ENCODE peak calls at places on chromosome 7, in eight cellular contexts. U is endothelial cell of umbilical vein, C is GM23338, H is HepG2, F is HCT116, D is H1, K is K562, G is GM12878. N is an unnamed sample.

GRCh38 chr7:117597755-117598154 is 117.9 kb downstream of the CFTR start:
- DNase-seq in U (no peak), C (no peak), H (no peak), F (no peak), D (no peak), K (no peak), G (no peak), N (no peak)

GRCh38 chr7:46015107-46015868 is 94.2 kb upstream of the IGFBP3 start:
- DNase-seq in U (no peak), C (peak; percentile 92), H (peak; percentile 14), F (no peak), D (peak; percentile 79), K (no peak), G (no peak), N (peak; percentile 5)

GRCh38 chr7:131010714-131011436 is 276.9 kb upstream of the KLF14 start:
- DNase-seq in U (no peak), C (no peak), H (no peak), F (no peak), D (no peak), K (no peak), G (no peak), N (no peak)

GRCh38 chr7:54814401-54814800 is 55.4 kb upstream of the SEC61G start:
- DNase-seq in U (no peak), C (no peak), H (no peak), F (no peak), D (no peak), K (no peak), G (no peak), N (no peak)

GRCh38 chr7:27179503-27180430 is 5.3 kb downstream of the HOXA11 start:
- DNase-seq in U (peak; percentile 90), C (peak; percentile 89), H (peak; percentile 41), F (no peak), D (peak; percentile 93), K (peak; percentile 85), G (no peak), N (no peak)

GRCh38 chr7:36209814-36210183 is 56.7 kb downstream of the EEPD1 start:
- DNase-seq in U (no peak), C (no peak), H (no peak), F (no peak), D (no peak), K (no peak), G (no peak), N (no peak)

GRCh38 chr7:6252310-6252709 is 20.1 kb downstream of the CYTH3 start:
- DNase-seq in U (peak; percentile 80), C (no peak), H (no peak), F (no peak), D (no peak), K (no peak), G (no peak), N (no peak)

GRCh38 chr7:593324-594115 is 73.9 kb upstream of the PDGFA start:
- DNase-seq in U (no peak), C (no peak), H (no peak), F (no peak), D (no peak), K (no peak), G (peak; percentile 47), N (no peak)

GRCh38 chr7:111126987-111127386 is 36.1 kb downstream of the LRRN3 start:
- DNase-seq in U (peak; percentile 9), C (no peak), H (no peak), F (no peak), D (no peak), K (no peak), G (no peak), N (no peak)

GRCh38 chr7:102063736-102064135 is 222.9 kb upstream of the SH2B2 start:
- DNase-seq in U (no peak), C (peak; percentile 82), H (no peak), F (peak; percentile 80), D (peak; percentile 76), K (peak; percentile 69), G (no peak), N (no peak)

GRCh38 chr7:85322252-85322651 is 135.4 kb upstream of the SEMA3D start:
- DNase-seq in U (no peak), C (no peak), H (no peak), F (no peak), D (no peak), K (no peak), G (no peak), N (no peak)

GRCh38 chr7:43385856-43386255 is 197.1 kb upstream of the STK17A start:
- DNase-seq in U (no peak), C (no peak), H (no peak), F (no peak), D (no peak), K (no peak), G (no peak), N (no peak)

GRCh38 chr7:42869131-42870020 is 42.5 kb downstream of the C7orf25 start:
- DNase-seq in U (no peak), C (no peak), H (no peak), F (peak; percentile 10), D (no peak), K (peak; percentile 19), G (peak; percentile 78), N (no peak)

GRCh38 chr7:128347573-128348147 is 4.0 kb upstream of the RBM28 start:
- DNase-seq in U (peak; percentile 56), C (peak; percentile 74), H (peak; percentile 50), F (peak; percentile 18), D (peak; percentile 61), K (peak; percentile 64), G (no peak), N (no peak)

GRCh38 chr7:37916017-37916672 is 472 bp downstream of the SFRP4 start:
- DNase-seq in U (peak; percentile 3), C (peak; percentile 62), H (no peak), F (no peak), D (peak; percentile 76), K (no peak), G (no peak), N (no peak)
- TF ChIP-seq EZH2 in U (peak; percentile 76), C (no peak), H (no peak), F (no peak), D (peak; percentile 80), K (no peak), G (no peak), N (no peak)

DNA sequence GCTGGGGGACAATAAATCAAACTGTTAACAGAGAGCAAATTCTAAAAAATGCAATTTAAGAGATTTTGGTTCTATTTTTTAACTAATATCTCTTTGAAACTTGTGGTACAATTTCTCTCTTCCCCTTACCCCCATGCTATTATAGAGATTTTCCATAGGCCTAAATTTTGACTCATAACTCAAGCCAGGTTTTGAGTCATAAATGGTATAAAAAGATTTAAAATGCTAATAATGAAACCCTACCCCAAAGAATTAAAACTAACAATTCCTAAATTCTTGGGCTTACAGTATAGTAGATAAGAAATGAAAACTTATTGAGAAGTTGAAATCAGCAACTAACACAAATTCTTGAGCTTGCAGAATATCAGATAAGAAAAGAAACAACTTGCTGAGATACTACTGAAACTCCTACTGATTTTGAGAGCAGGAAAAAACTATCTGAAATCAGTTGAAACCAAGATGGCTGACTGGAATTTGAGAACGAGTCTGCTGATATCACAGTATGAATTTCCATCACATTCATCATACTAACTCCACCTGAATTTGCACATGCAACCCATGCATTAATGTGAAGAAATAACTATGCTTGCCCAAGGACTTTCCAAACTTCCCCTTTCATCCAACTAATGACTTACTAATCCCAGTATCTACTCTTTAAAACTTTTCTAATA is 36.4 kb downstream of the POT1 start:
- DNase-seq in U (no peak), C (no peak), H (no peak), F (no peak), D (no peak), K (no peak), G (no peak), N (no peak)
- TF ChIP-seq POLR2AphosphoS5 in U (no peak), C (no peak), H (no peak), F (no peak), D (no peak), K (no peak), G (no peak), N (no peak)

DNA sequence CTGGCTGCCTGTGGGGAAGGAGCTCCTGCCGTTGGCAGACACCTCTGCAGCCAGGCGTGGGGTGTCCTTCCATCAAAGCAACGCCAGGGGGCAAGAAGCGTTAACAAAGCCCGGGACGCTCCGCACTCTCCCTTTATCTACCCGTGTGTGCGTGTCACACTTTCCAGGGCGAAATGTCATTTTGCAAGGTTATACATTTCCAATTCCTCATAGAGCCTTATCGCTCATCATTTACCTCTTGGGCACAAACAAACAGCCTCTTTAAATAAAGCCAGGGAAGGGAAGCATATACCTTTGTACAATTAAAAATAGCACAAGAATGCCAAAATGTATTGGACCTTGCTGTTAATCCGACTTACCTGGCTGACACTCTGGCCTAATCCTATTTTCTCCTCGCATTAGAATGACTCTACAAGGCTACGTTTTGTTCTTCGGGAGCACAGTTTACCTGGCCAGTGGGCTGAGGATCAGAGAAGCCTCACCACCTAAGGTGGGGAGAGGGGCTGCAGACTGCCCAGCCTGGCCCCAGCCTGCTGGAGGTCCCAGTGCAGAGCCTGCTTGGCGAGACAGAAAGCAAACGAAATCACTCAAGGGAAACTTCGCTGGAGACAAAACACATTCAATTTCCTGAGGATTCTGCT is 77.6 kb upstream of the EN2 start:
- DNase-seq in U (peak; percentile 62), C (peak; percentile 93), H (peak; percentile 59), F (peak; percentile 62), D (peak; percentile 81), K (peak; percentile 97), G (no peak), N (no peak)
- TF ChIP-seq EZH2 in U (peak; percentile 20), C (peak; percentile 91), H (peak; percentile 59), F (no peak), D (peak; percentile 18), K (peak; percentile 64), G (no peak), N (no peak)

GRCh38 chr7:155533827-155534690 is 12.3 kb downstream of the CNPY1 start:
- DNase-seq in U (peak; percentile 20), C (peak; percentile 89), H (peak; percentile 16), F (no peak), D (peak; percentile 89), K (peak; percentile 91), G (no peak), N (no peak)

GRCh38 chr7:155532792-155533119 is 13.6 kb downstream of the CNPY1 start:
- DNase-seq in U (no peak), C (no peak), H (no peak), F (no peak), D (no peak), K (no peak), G (no peak), N (no peak)

GRCh38 chr7:155534691-155535090 is 11.7 kb downstream of the CNPY1 start:
- DNase-seq in U (no peak), C (no peak), H (no peak), F (no peak), D (no peak), K (no peak), G (no peak), N (no peak)

GRCh38 chr7:155531686-155532085 is 14.7 kb downstream of the CNPY1 start:
- DNase-seq in U (no peak), C (no peak), H (peak; percentile 39), F (no peak), D (no peak), K (no peak), G (no peak), N (no peak)

DNA sequence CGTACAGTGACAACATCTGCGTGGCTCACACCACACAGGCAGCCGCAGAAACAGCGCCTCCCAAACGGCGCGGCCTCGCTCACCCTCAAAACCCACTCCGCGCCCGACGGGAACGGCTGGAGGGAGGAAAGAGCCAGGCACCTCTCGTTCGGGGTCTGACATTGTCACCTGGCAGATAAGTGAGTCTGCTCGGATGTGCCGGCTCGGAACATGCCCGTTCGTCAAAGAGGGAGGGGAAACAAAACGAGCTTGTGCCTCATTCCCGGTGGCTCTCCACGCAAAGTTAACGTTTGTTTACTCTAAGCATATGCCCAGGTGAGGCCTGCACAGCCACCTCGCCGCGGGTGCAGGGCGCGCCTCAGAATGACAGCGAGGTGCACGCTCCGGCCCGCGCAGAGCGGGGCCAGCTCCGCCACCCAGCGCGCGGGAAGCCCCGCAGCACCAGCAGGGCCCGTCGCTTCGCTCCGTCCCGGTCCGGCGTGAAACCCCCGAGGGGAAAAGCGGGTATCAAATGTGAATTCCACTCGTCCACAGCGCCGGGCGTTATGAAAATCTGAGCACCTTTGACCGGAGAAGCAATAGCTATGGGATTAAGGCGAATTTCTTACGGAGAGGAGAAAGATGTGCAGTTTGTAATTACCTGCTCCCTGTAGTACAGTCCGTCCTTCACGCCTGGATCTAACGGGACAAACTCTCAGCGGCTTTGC is 13.1 kb downstream of the CNPY1 start:
- DNase-seq in U (no peak), C (peak; percentile 38), H (no peak), F (no peak), D (peak; percentile 71), K (no peak), G (no peak), N (no peak)
- TF ChIP-seq POLR2AphosphoS5 in U (no peak), C (no peak), H (no peak), F (no peak), D (no peak), K (no peak), G (no peak), N (no peak)

N was measured in SK-N-MC.